ENCODE peak calls at places on chromosomes 1 and 21, in ten cellular contexts. R is stimulated activated CD4-positive, alpha-beta T cell treated with anti-CD3 and anti-CD28 coated beads, Interleukin-4, amount 100 ng/mL, for 24 hours; J is HTR-8/SVneo; S is NCI-H187; W is iris pigment epithelial cell; Y is left ventricle myocardium superior; H is KBM-7; U is Daoy; A is heart right ventricle; D is iPS DF 19.7. C is an unnamed sample.

GRCh38 chr1:219085988-219086387 is 87.7 kb upstream of the LYPLAL1 start:
- DNase-seq in R (no peak), J (no peak), S (no peak), W (peak), Y (no peak), H (peak), U (peak), A (no peak), D (no peak), C (no peak)

GRCh38 chr1:228291906-228292608 is 84.2 kb downstream of the OBSCN start:
- DNase-seq in R (no peak), J (no peak), S (no peak), W (no peak), Y (peak), H (no peak), U (no peak), A (no peak), D (no peak), C (no peak)

GRCh38 chr1:56788588-56788987 is 30.6 kb downstream of the FYB2 start:
- DNase-seq in R (no peak), J (no peak), S (peak), W (peak), Y (peak), H (no peak), U (peak), A (peak), D (no peak), C (no peak)

GRCh38 chr21:25149022-25149421 is 458.3 kb downstream of the MRPL39 start:
- DNase-seq in R (no peak), J (no peak), S (no peak), W (no peak), Y (no peak), H (no peak), U (no peak), A (no peak), D (no peak), C (no peak)

GRCh38 chr1:156896490-156897033 is 3.0 kb downstream of the PEAR1 start:
- DNase-seq in R (no peak), J (peak), S (no peak), W (peak), Y (no peak), H (no peak), U (peak), A (no peak), D (no peak), C (peak)

GRCh38 chr1:68225781-68226180 is 6.5 kb downstream of the WLS start:
- DNase-seq in R (no peak), J (no peak), S (no peak), W (peak), Y (no peak), H (no peak), U (no peak), A (no peak), D (no peak), C (no peak)

GRCh38 chr1:24126023-24126671 is 14.2 kb upstream of the MYOM3 start:
- DNase-seq in R (no peak), J (no peak), S (no peak), W (peak), Y (peak), H (no peak), U (peak), A (peak), D (no peak), C (peak)

GRCh38 chr1:172533511-172534116 is 664 bp downstream of the SUCO start:
- DNase-seq in R (peak), J (peak), S (no peak), W (peak), Y (no peak), H (peak), U (peak), A (no peak), D (no peak), C (peak)

GRCh38 chr1:231338270-231339128 is at the start of gene SPRTN:
- DNase-seq in R (no peak), J (peak), S (no peak), W (no peak), Y (no peak), H (peak), U (no peak), A (no peak), D (no peak), C (no peak)

GRCh38 chr1:45306319-45306718 is 20.4 kb upstream of the HPDL start:
- DNase-seq in R (peak), J (no peak), S (no peak), W (peak), Y (no peak), H (no peak), U (peak), A (no peak), D (no peak), C (no peak)

GRCh38 chr1:147504801-147505303 is 36.4 kb upstream of the BCL9 start:
- DNase-seq in R (no peak), J (peak), S (peak), W (peak), Y (peak), H (no peak), U (peak), A (peak), D (peak), C (peak)

GRCh38 chr1:172499636-172500141 is 33.3 kb upstream of the SUCO start:
- DNase-seq in R (no peak), J (peak), S (no peak), W (peak), Y (no peak), H (no peak), U (peak), A (peak), D (no peak), C (peak)

C was measured in islet precursor cell.